ENCODE peak calls at places on chromosomes 5 and 9, in six cellular contexts. Z, T, R, O, J and M are unnamed samples.

GRCh38 chr5:154092356-154092755 is 53.6 kb downstream of the MFAP3 start:
- DNase-seq in Z (no peak), T (no peak), O (no peak), J (no peak), R (no peak), M (no peak)

GRCh38 chr9:14358523-14358922 is 44.6 kb upstream of the NFIB start:
- DNase-seq in O (no peak), Z (peak; percentile 58), J (no peak), T (no peak), R (no peak), M (no peak)

GRCh38 chr5:132102944-132103343 is 29.4 kb downstream of the CSF2 start:
- DNase-seq in R (no peak), T (no peak), J (no peak), O (no peak), Z (no peak), M (no peak)

GRCh38 chr9:99977042-99977792 is 70.8 kb downstream of the STX17 start:
- DNase-seq in O (no peak), Z (peak; percentile 46), J (no peak), T (no peak), R (no peak), M (no peak)

GRCh38 chr5:78587775-78588291 is 60.7 kb downstream of the LHFPL2 start:
- DNase-seq in T (no peak), J (no peak), R (peak; percentile 67), Z (peak; percentile 80), O (no peak), M (no peak)

GRCh38 chr9:103999375-104000062 is 94.6 kb upstream of the SMC2 start:
- DNase-seq in Z (no peak), R (peak; percentile 31), T (no peak), J (no peak), O (no peak), M (no peak)

GRCh38 chr9:4421847-4422246 is 68.4 kb upstream of the SLC1A1 start:
- DNase-seq in Z (no peak), J (no peak), R (no peak), T (no peak), O (peak; percentile 37), M (no peak)

GRCh38 chr5:117954341-117954740 is 1034.0 kb downstream of the DTWD2 start:
- DNase-seq in O (no peak), T (no peak), R (no peak), Z (no peak), J (no peak), M (no peak)